ENCODE peak calls at places on chromosomes 12 and 14, in five cellular contexts. One of them, this sample, is unnamed.

GRCh38 chr12:113236539-113237354 is 15.5 kb downstream of the TPCN1 start:
- DNase-seq in HTR-8/SVneo: no peak
- DNase-seq in mucosa of descending colon: no peak
- DNase-seq in NCI-H510A treated with DMSO at 0.1 percent for 48 hours: no peak
- DNase-seq in left lung: peak; percentile 31
- DNase-seq in this sample: no peak

GRCh38 chr12:100229876-100230275 is 29.3 kb downstream of the ACTR6 start:
- DNase-seq in HTR-8/SVneo: peak; percentile 14
- DNase-seq in mucosa of descending colon: no peak
- DNase-seq in NCI-H510A treated with DMSO at 0.1 percent for 48 hours: no peak
- DNase-seq in left lung: no peak
- DNase-seq in this sample: no peak

GRCh38 chr12:119176267-119177055 is 2.3 kb upstream of the HSPB8 start:
- DNase-seq in HTR-8/SVneo: peak; percentile 69
- DNase-seq in mucosa of descending colon: peak; percentile 58
- DNase-seq in NCI-H510A treated with DMSO at 0.1 percent for 48 hours: peak; percentile 61
- DNase-seq in left lung: peak; percentile 90
- DNase-seq in this sample: no peak

GRCh38 chr12:6695313-6696045 is 5.1 kb downstream of the PIANP start:
- DNase-seq in HTR-8/SVneo: no peak
- DNase-seq in mucosa of descending colon: no peak
- DNase-seq in NCI-H510A treated with DMSO at 0.1 percent for 48 hours: no peak
- DNase-seq in left lung: no peak
- DNase-seq in this sample: no peak

GRCh38 chr12:75364918-75365317 is 26.0 kb upstream of the GLIPR1L2 start:
- DNase-seq in HTR-8/SVneo: no peak
- DNase-seq in mucosa of descending colon: no peak
- DNase-seq in NCI-H510A treated with DMSO at 0.1 percent for 48 hours: no peak
- DNase-seq in left lung: no peak
- DNase-seq in this sample: no peak

GRCh38 chr12:3115078-3115477 is 37.9 kb downstream of the TSPAN9 start:
- DNase-seq in HTR-8/SVneo: no peak
- DNase-seq in mucosa of descending colon: no peak
- DNase-seq in NCI-H510A treated with DMSO at 0.1 percent for 48 hours: no peak
- DNase-seq in left lung: no peak
- DNase-seq in this sample: no peak

GRCh38 chr14:92404938-92405337 is 82.0 kb downstream of the SLC24A4 start:
- DNase-seq in HTR-8/SVneo: no peak
- DNase-seq in mucosa of descending colon: no peak
- DNase-seq in NCI-H510A treated with DMSO at 0.1 percent for 48 hours: no peak
- DNase-seq in left lung: no peak
- DNase-seq in this sample: no peak

GRCh38 chr12:6361834-6362233 is 13.5 kb downstream of the SCNN1A start:
- DNase-seq in HTR-8/SVneo: no peak
- DNase-seq in mucosa of descending colon: peak; percentile 80
- DNase-seq in NCI-H510A treated with DMSO at 0.1 percent for 48 hours: no peak
- DNase-seq in left lung: peak; percentile 75
- DNase-seq in this sample: no peak

GRCh38 chr12:89464974-89465592 is 59.5 kb downstream of the GALNT4 start:
- DNase-seq in HTR-8/SVneo: no peak
- DNase-seq in mucosa of descending colon: no peak
- DNase-seq in NCI-H510A treated with DMSO at 0.1 percent for 48 hours: no peak
- DNase-seq in left lung: no peak
- DNase-seq in this sample: no peak

GRCh38 chr14:97273540-97273939 is 476.4 kb downstream of the VRK1 start:
- DNase-seq in HTR-8/SVneo: no peak
- DNase-seq in mucosa of descending colon: no peak
- DNase-seq in NCI-H510A treated with DMSO at 0.1 percent for 48 hours: no peak
- DNase-seq in left lung: no peak
- DNase-seq in this sample: no peak

GRCh38 chr12:17148706-17149105 is 542.7 kb upstream of the LMO3 start:
- DNase-seq in HTR-8/SVneo: no peak
- DNase-seq in mucosa of descending colon: no peak
- DNase-seq in NCI-H510A treated with DMSO at 0.1 percent for 48 hours: no peak
- DNase-seq in left lung: no peak
- DNase-seq in this sample: no peak

GRCh38 chr12:119208626-119209061 is 29.9 kb downstream of the HSPB8 start:
- DNase-seq in HTR-8/SVneo: no peak
- DNase-seq in mucosa of descending colon: peak; percentile 40
- DNase-seq in NCI-H510A treated with DMSO at 0.1 percent for 48 hours: peak; percentile 71
- DNase-seq in left lung: peak; percentile 54
- DNase-seq in this sample: no peak

GRCh38 chr12:81450920-81451739 is 308.0 kb downstream of the PPFIA2 start:
- DNase-seq in HTR-8/SVneo: peak; percentile 13
- DNase-seq in mucosa of descending colon: peak; percentile 59
- DNase-seq in NCI-H510A treated with DMSO at 0.1 percent for 48 hours: peak; percentile 19
- DNase-seq in left lung: peak; percentile 34
- DNase-seq in this sample: peak; percentile 11

GRCh38 chr12:56020437-56021189 is at the start of gene IKZF4:
- DNase-seq in HTR-8/SVneo: no peak
- DNase-seq in mucosa of descending colon: peak; percentile 53
- DNase-seq in NCI-H510A treated with DMSO at 0.1 percent for 48 hours: no peak
- DNase-seq in left lung: peak; percentile 72
- DNase-seq in this sample: no peak

GRCh38 chr14:66708262-66708661 is 200.3 kb downstream of the GPHN start:
- DNase-seq in HTR-8/SVneo: no peak
- DNase-seq in mucosa of descending colon: no peak
- DNase-seq in NCI-H510A treated with DMSO at 0.1 percent for 48 hours: no peak
- DNase-seq in left lung: no peak
- DNase-seq in this sample: no peak

GRCh38 chr14:98956616-98957015 is 315.4 kb downstream of the BCL11B start:
- DNase-seq in HTR-8/SVneo: no peak
- DNase-seq in mucosa of descending colon: no peak
- DNase-seq in NCI-H510A treated with DMSO at 0.1 percent for 48 hours: no peak
- DNase-seq in left lung: no peak
- DNase-seq in this sample: no peak

GRCh38 chr14:64947710-64948611 is 5.4 kb upstream of the GPX2 start:
- DNase-seq in HTR-8/SVneo: no peak
- DNase-seq in mucosa of descending colon: no peak
- DNase-seq in NCI-H510A treated with DMSO at 0.1 percent for 48 hours: no peak
- DNase-seq in left lung: no peak
- DNase-seq in this sample: no peak

GRCh38 chr12:4562034-4562657 is at the start of gene DYRK4:
- DNase-seq in HTR-8/SVneo: no peak
- DNase-seq in mucosa of descending colon: peak; percentile 97
- DNase-seq in NCI-H510A treated with DMSO at 0.1 percent for 48 hours: peak; percentile 86
- DNase-seq in left lung: peak; percentile 88
- DNase-seq in this sample: peak; percentile 20

GRCh38 chr14:63717704-63718103 is 10.2 kb downstream of the SGPP1 start:
- DNase-seq in HTR-8/SVneo: peak; percentile 64
- DNase-seq in mucosa of descending colon: no peak
- DNase-seq in NCI-H510A treated with DMSO at 0.1 percent for 48 hours: peak; percentile 10
- DNase-seq in left lung: no peak
- DNase-seq in this sample: no peak

GRCh38 chr12:91852646-91853045 is 293.0 kb downstream of the BTG1 start:
- DNase-seq in HTR-8/SVneo: no peak
- DNase-seq in mucosa of descending colon: no peak
- DNase-seq in NCI-H510A treated with DMSO at 0.1 percent for 48 hours: no peak
- DNase-seq in left lung: no peak
- DNase-seq in this sample: no peak

GRCh38 chr12:79344855-79345840 is 345.6 kb downstream of the PAWR start:
- DNase-seq in HTR-8/SVneo: peak; percentile 25
- DNase-seq in mucosa of descending colon: peak; percentile 68
- DNase-seq in NCI-H510A treated with DMSO at 0.1 percent for 48 hours: peak; percentile 85
- DNase-seq in left lung: no peak
- DNase-seq in this sample: peak; percentile 30

GRCh38 chr12:113191236-113191635 is 5.7 kb downstream of the RITA1 start:
- DNase-seq in HTR-8/SVneo: no peak
- DNase-seq in mucosa of descending colon: no peak
- DNase-seq in NCI-H510A treated with DMSO at 0.1 percent for 48 hours: no peak
- DNase-seq in left lung: no peak
- DNase-seq in this sample: no peak

GRCh38 chr12:67161322-67161918 is 107.7 kb upstream of the CAND1 start:
- DNase-seq in HTR-8/SVneo: peak; percentile 11
- DNase-seq in mucosa of descending colon: peak; percentile 63
- DNase-seq in NCI-H510A treated with DMSO at 0.1 percent for 48 hours: peak; percentile 26
- DNase-seq in left lung: no peak
- DNase-seq in this sample: peak; percentile 41

GRCh38 chr12:121649819-121650353 is 19.6 kb downstream of the MORN3 start:
- DNase-seq in HTR-8/SVneo: no peak
- DNase-seq in mucosa of descending colon: no peak
- DNase-seq in NCI-H510A treated with DMSO at 0.1 percent for 48 hours: no peak
- DNase-seq in left lung: no peak
- DNase-seq in this sample: no peak

GRCh38 chr12:89016970-89017778 is 335.1 kb downstream of the DUSP6 start:
- DNase-seq in HTR-8/SVneo: peak; percentile 37
- DNase-seq in mucosa of descending colon: peak; percentile 80
- DNase-seq in NCI-H510A treated with DMSO at 0.1 percent for 48 hours: peak; percentile 93
- DNase-seq in left lung: no peak
- DNase-seq in this sample: peak; percentile 32

GRCh38 chr14:24679248-24680085 is 45.5 kb upstream of the GZMB start:
- DNase-seq in HTR-8/SVneo: no peak
- DNase-seq in mucosa of descending colon: no peak
- DNase-seq in NCI-H510A treated with DMSO at 0.1 percent for 48 hours: no peak
- DNase-seq in left lung: no peak
- DNase-seq in this sample: no peak

GRCh38 chr12:60977966-60978365 is 1282.2 kb upstream of the USP15 start:
- DNase-seq in HTR-8/SVneo: no peak
- DNase-seq in mucosa of descending colon: no peak
- DNase-seq in NCI-H510A treated with DMSO at 0.1 percent for 48 hours: no peak
- DNase-seq in left lung: no peak
- DNase-seq in this sample: no peak

GRCh38 chr14:35985504-35986218 is 159.5 kb downstream of the BRMS1L start:
- DNase-seq in HTR-8/SVneo: no peak
- DNase-seq in mucosa of descending colon: no peak
- DNase-seq in NCI-H510A treated with DMSO at 0.1 percent for 48 hours: no peak
- DNase-seq in left lung: no peak
- DNase-seq in this sample: no peak

GRCh38 chr14:39847191-39847590 is 415.0 kb upstream of the FBXO33 start:
- DNase-seq in HTR-8/SVneo: no peak
- DNase-seq in mucosa of descending colon: no peak
- DNase-seq in NCI-H510A treated with DMSO at 0.1 percent for 48 hours: no peak
- DNase-seq in left lung: no peak
- DNase-seq in this sample: no peak

GRCh38 chr14:71532349-71532748 is 399.9 kb upstream of the RGS6 start:
- DNase-seq in HTR-8/SVneo: no peak
- DNase-seq in mucosa of descending colon: no peak
- DNase-seq in NCI-H510A treated with DMSO at 0.1 percent for 48 hours: no peak
- DNase-seq in left lung: no peak
- DNase-seq in this sample: no peak

GRCh38 chr14:80475074-80475473 is 263.8 kb upstream of the DIO2 start:
- DNase-seq in HTR-8/SVneo: no peak
- DNase-seq in mucosa of descending colon: no peak
- DNase-seq in NCI-H510A treated with DMSO at 0.1 percent for 48 hours: no peak
- DNase-seq in left lung: no peak
- DNase-seq in this sample: no peak

GRCh38 chr12:57049890-57050289 is at the start of gene MYO1A:
- DNase-seq in HTR-8/SVneo: peak; percentile 31
- DNase-seq in mucosa of descending colon: peak; percentile 79
- DNase-seq in NCI-H510A treated with DMSO at 0.1 percent for 48 hours: no peak
- DNase-seq in left lung: no peak
- DNase-seq in this sample: no peak

GRCh38 chr14:47919994-47920393 is 244.6 kb upstream of the MDGA2 start:
- DNase-seq in HTR-8/SVneo: no peak
- DNase-seq in mucosa of descending colon: no peak
- DNase-seq in NCI-H510A treated with DMSO at 0.1 percent for 48 hours: no peak
- DNase-seq in left lung: no peak
- DNase-seq in this sample: no peak

This sample was measured in GM20000.